ENCODE peak calls at places on chromosomes 7 and 10, in four cellular contexts. Q is kidney epithelial cell; Z is activated CD4-positive, alpha-beta T cell treated with anti-CD3 and anti-CD28 coated beads, Interleukin-2, amount 50 U/mL, for 24 hours; A is kidney tubule cell. J is an unnamed sample.

GRCh38 chr10:70918851-70919530 is 30.6 kb upstream of the PCBD1 start:
- DNase-seq in Z (no peak), A (no peak), Q (no peak), J (no peak)

GRCh38 chr10:43192824-43193223 is 54.6 kb downstream of the CSGALNACT2 start:
- DNase-seq in A (no peak), Z (no peak), Q (no peak), J (no peak)

GRCh38 chr7:11988186-11988585 is 156.2 kb upstream of the THSD7A start:
- DNase-seq in Q (no peak), Z (no peak), A (no peak), J (no peak)

GRCh38 chr7:133763241-133763640 is 363.9 kb upstream of the LRGUK start:
- DNase-seq in Z (no peak), Q (no peak), A (no peak), J (no peak)

GRCh38 chr7:44489955-44490350 is 505 bp downstream of the NUDCD3 start:
- DNase-seq in A (peak), Z (peak), Q (no peak), J (no peak)

GRCh38 chr10:6406220-6407033 is 173.6 kb downstream of the PRKCQ start:
- DNase-seq in A (peak), Q (no peak), Z (no peak), J (no peak)

GRCh38 chr7:16357921-16358320 is 63.4 kb downstream of the CRPPA start:
- DNase-seq in Q (no peak), A (no peak), Z (no peak), J (no peak)

GRCh38 chr7:105127179-105127578 is 113.2 kb downstream of the KMT2E start:
- DNase-seq in Q (no peak), A (no peak), Z (no peak), J (no peak)

GRCh38 chr10:111209666-111210065 is 132.8 kb downstream of the ADRA2A start:
- DNase-seq in A (no peak), Z (no peak), Q (no peak), J (no peak)

GRCh38 chr10:132562916-132563456 is 25.4 kb downstream of the INPP5A start:
- DNase-seq in Z (no peak), Q (no peak), A (no peak), J (no peak)

GRCh38 chr7:130943336-130943901 is 209.4 kb upstream of the KLF14 start:
- DNase-seq in A (peak), Q (no peak), Z (no peak), J (no peak)

GRCh38 chr7:128887169-128888038 is 23.1 kb downstream of the KCP start:
- DNase-seq in Z (no peak), Q (no peak), A (no peak), J (no peak)

GRCh38 chr7:99201027-99201426 is 6.9 kb downstream of the KPNA7 start:
- DNase-seq in Z (no peak), A (peak), Q (peak), J (peak)

GRCh38 chr7:141354251-141354650 is 197.0 kb upstream of the AGK start:
- DNase-seq in A (peak), Z (no peak), Q (no peak), J (no peak)

GRCh38 chr7:100826546-100827329 is 585 bp downstream of the EPHB4 start:
- DNase-seq in Z (no peak), A (no peak), Q (no peak), J (no peak)

GRCh38 chr7:43960933-43961332 is 34.7 kb downstream of the UBE2D4 start:
- DNase-seq in A (no peak), Z (no peak), Q (no peak), J (no peak)

GRCh38 chr7:128425851-128426250 is 16.1 kb upstream of the IMPDH1 start:
- DNase-seq in A (peak), Q (no peak), Z (peak), J (no peak)

GRCh38 chr10:88114368-88114767 is 250.9 kb downstream of the PTEN start:
- DNase-seq in A (peak), Z (no peak), Q (no peak), J (no peak)

GRCh38 chr7:27345964-27346363 is 103.4 kb downstream of the EVX1 start:
- DNase-seq in A (no peak), Z (no peak), Q (no peak), J (no peak)

GRCh38 chr7:95511716-95512260 is 26.0 kb downstream of the ASB4 start:
- DNase-seq in A (peak), Q (no peak), Z (peak), J (peak)

GRCh38 chr10:97543025-97543546 is 29.5 kb upstream of the ANKRD2 start:
- DNase-seq in Q (peak), A (peak), Z (peak), J (peak)

J was measured in keratinocyte.